ENCODE peak calls at places on chromosome 10, in four cellular contexts. Q is WTC11, T is BJ, S is esophagus squamous epithelium. P is an unnamed sample.

GRCh38 chr10:99523251-99523773 is 9.4 kb upstream of the NKX2-3 start:
- DNase-seq in S (no peak), Q (peak), T (no peak), P (no peak)

GRCh38 chr10:21638681-21639080 is 104.6 kb downstream of the MLLT10 start:
- DNase-seq in S (no peak), T (no peak), Q (no peak), P (no peak)

GRCh38 chr10:12499066-12499465 is 149.7 kb downstream of the CAMK1D start:
- DNase-seq in Q (no peak), S (no peak), T (no peak), P (no peak)

GRCh38 chr10:127905623-127906261 is 1.2 kb upstream of the PTPRE start:
- DNase-seq in T (no peak), S (no peak), Q (no peak), P (no peak)

GRCh38 chr10:16944081-16944922 is 127.1 kb upstream of the RSU1 start:
- DNase-seq in S (no peak), Q (no peak), T (peak), P (no peak)

GRCh38 chr10:128008521-128009250 is 101.8 kb downstream of the PTPRE start:
- DNase-seq in S (no peak), Q (no peak), T (no peak), P (no peak)

GRCh38 chr10:72328045-72328828 is 26.5 kb downstream of the DNAJB12 start:
- DNase-seq in T (no peak), Q (peak), S (no peak), P (peak)

GRCh38 chr10:44020322-44021111 is 364.4 kb downstream of the CXCL12 start:
- DNase-seq in T (no peak), Q (no peak), S (no peak), P (peak)

GRCh38 chr10:44383749-44384600 is 922 bp downstream of the CXCL12 start:
- DNase-seq in T (no peak), Q (no peak), S (no peak), P (no peak)

GRCh38 chr10:62817120-62817762 is 1.1 kb upstream of the EGR2 start:
- DNase-seq in T (no peak), Q (no peak), S (peak), P (peak)

GRCh38 chr10:113997428-113997827 is 46.2 kb upstream of the ADRB1 start:
- DNase-seq in Q (no peak), T (no peak), S (no peak), P (no peak)

GRCh38 chr10:110225756-110226554 is 18.6 kb downstream of the MXI1 start:
- DNase-seq in S (peak), T (peak), Q (peak), P (peak)

GRCh38 chr10:103397191-103397825 is 882 bp downstream of the PDCD11 start:
- DNase-seq in S (no peak), T (no peak), Q (no peak), P (peak)

GRCh38 chr10:13352519-13352918 is 4.4 kb upstream of the SEPHS1 start:
- DNase-seq in S (no peak), T (no peak), Q (peak), P (peak)

GRCh38 chr10:1508096-1508495 is 229.2 kb downstream of the ADARB2 start:
- DNase-seq in Q (no peak), S (no peak), T (no peak), P (no peak)

GRCh38 chr10:10209152-10209551 is 808.5 kb upstream of the CELF2 start:
- DNase-seq in Q (no peak), T (no peak), S (no peak), P (peak)

GRCh38 chr10:6162589-6163356 is 40.0 kb upstream of the PFKFB3 start:
- DNase-seq in T (no peak), S (no peak), Q (peak), P (no peak)

GRCh38 chr10:43228783-43229207 is 38.1 kb downstream of the RASGEF1A start:
- DNase-seq in S (no peak), Q (no peak), T (no peak), P (no peak)

GRCh38 chr10:121804460-121804859 is 123.4 kb downstream of the ATE1 start:
- DNase-seq in S (no peak), Q (no peak), T (no peak), P (no peak)

GRCh38 chr10:15168296-15168780 is at the start of gene NMT2:
- DNase-seq in T (no peak), S (peak), Q (peak), P (no peak)

GRCh38 chr10:104337527-104337984 is 709 bp downstream of the ITPRIP start:
- DNase-seq in S (no peak), T (no peak), Q (no peak), P (no peak)

GRCh38 chr10:79243211-79244067 is 103.8 kb upstream of the PPIF start:
- DNase-seq in Q (peak), S (no peak), T (no peak), P (no peak)

GRCh38 chr10:100163704-100164621 is 21.9 kb downstream of the ERLIN1 start:
- DNase-seq in T (no peak), Q (no peak), S (no peak), P (no peak)

GRCh38 chr10:117965984-117966383 is 80.8 kb downstream of the RAB11FIP2 start:
- DNase-seq in T (no peak), Q (no peak), S (no peak), P (no peak)

GRCh38 chr10:74586088-74586585 is 240.3 kb upstream of the KAT6B start:
- DNase-seq in Q (no peak), T (no peak), S (no peak), P (peak)

GRCh38 chr10:121580276-121581116 is 17.7 kb downstream of the FGFR2 start:
- DNase-seq in Q (peak), S (no peak), T (no peak), P (no peak)

GRCh38 chr10:7417103-7417623 is 6.3 kb upstream of the SFMBT2 start:
- DNase-seq in T (no peak), S (no peak), Q (no peak), P (peak)

GRCh38 chr10:44968887-44969400 is 9.3 kb downstream of the RASSF4 start:
- DNase-seq in Q (no peak), S (no peak), T (no peak), P (no peak)

GRCh38 chr10:100501423-100501822 is 18.2 kb downstream of the SEC31B start:
- DNase-seq in Q (no peak), T (no peak), S (no peak), P (no peak)

GRCh38 chr10:29543715-29544114 is 91.1 kb downstream of the SVIL start:
- DNase-seq in T (no peak), S (no peak), Q (no peak), P (no peak)

DNA sequence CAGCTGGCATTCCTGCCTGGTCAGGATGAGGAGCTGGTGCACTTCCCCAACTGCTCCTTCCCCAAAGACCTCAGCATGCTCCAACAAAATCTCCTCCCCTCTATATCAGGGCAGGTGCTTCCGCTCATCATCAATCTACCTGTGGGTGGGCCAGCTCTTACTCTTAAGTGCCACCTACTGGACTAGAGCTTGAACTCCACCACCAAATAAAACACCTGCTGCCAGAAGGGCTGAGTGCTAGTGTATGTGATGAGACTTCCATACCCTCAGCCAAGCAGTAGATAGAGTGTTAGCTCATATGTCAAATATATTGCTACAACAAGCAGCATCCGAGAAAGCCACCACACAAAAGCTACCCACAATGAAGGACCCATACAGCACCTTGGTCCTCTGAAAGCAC is 264.3 kb downstream of the RNLS start:
- DNase-seq in Q (peak), T (no peak), S (no peak), P (peak)
- TF ChIP-seq CTCF in Q (peak), T (peak), S (peak), P (peak)

DNA sequence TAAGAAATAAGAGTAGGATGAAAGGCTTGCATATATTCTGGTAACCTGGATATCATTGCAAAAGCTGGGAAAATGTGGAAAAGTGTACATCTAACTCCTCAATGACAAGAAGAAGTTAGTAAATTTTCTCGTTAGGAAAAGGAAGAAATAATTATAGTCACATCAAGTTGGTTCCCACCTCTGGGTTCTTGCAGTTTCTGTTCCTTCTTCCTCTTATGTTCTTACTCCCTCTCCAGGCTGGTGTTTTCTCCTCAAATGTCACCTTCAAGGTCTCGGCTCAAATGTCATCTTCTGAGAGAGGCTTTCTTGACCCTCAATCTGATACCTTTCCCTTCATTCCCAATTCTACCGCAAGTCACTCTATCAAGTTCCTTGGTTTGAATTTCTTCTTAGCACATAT is 64.4 kb downstream of the ENTPD1 start:
- DNase-seq in T (no peak), S (no peak), Q (no peak), P (no peak)
- TF ChIP-seq CTCF in T (no peak), S (no peak), Q (no peak), P (no peak)

GRCh38 chr10:63987212-63987611 is 466.0 kb downstream of the REEP3 start:
- DNase-seq in T (no peak), S (no peak), Q (no peak), P (no peak)
- TF ChIP-seq CTCF in T (no peak), S (no peak), Q (no peak), P (no peak)

DNA sequence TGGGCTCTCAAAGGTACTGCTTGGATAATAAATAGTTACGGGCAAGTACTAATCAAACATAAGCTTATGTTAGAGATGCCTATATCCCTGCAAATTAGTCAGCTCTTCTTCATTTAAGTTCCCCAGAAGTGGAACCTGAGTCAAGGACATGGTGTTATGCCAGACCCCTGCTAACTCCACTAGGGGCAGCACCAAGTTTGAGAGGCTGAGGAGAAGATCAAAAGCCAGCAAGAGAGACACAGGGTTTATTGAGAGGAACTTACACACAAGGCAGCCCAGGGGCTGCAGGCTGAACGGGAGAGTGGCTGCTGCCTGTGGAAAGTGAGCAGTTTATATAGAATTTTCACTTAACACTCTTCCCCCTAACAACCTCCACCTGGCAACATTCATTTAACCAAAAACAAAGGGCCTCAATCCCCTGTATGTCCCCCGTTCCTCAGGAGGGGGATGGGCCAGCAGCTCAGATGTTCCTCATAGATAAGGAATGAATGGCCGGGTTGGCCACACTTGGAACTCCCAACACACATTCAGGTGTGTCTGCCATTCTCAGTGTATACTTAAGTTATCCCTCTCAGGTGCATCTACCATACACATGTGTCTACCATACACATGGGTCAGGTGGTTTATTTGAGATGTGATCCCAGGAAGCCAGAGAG is 62.6 kb upstream of the GHITM start:
- DNase-seq in T (no peak), Q (peak), S (no peak), P (peak)
- TF ChIP-seq CTCF in T (peak), Q (peak), S (no peak), P (peak)

GRCh38 chr10:9009505-9009904 is 955.0 kb downstream of the GATA3 start:
- DNase-seq in Q (no peak), S (no peak), T (no peak), P (no peak)

GRCh38 chr10:9012312-9012711 is 957.8 kb downstream of the GATA3 start:
- DNase-seq in Q (no peak), T (peak), S (no peak), P (peak)

GRCh38 chr10:9015005-9015404 is 960.5 kb downstream of the GATA3 start:
- DNase-seq in T (no peak), S (no peak), Q (no peak), P (no peak)

GRCh38 chr10:9010093-9010492 is 955.6 kb downstream of the GATA3 start:
- DNase-seq in Q (no peak), S (no peak), T (no peak), P (no peak)

GRCh38 chr10:9010931-9011670 is 956.6 kb downstream of the GATA3 start:
- DNase-seq in Q (no peak), T (no peak), S (no peak), P (no peak)
- TF ChIP-seq CTCF in Q (no peak), T (no peak), S (no peak), P (no peak)

GRCh38 chr10:80554050-80554449 is 16.3 kb downstream of the SH2D4B start:
- DNase-seq in S (no peak), Q (no peak), T (no peak), P (no peak)
- TF ChIP-seq CTCF in S (no peak), Q (no peak), T (no peak), P (no peak)

GRCh38 chr10:60872451-60872850 is 71.5 kb downstream of the RHOBTB1 start:
- DNase-seq in S (no peak), Q (no peak), T (no peak), P (no peak)

GRCh38 chr10:60870803-60871202 is 73.2 kb downstream of the RHOBTB1 start:
- DNase-seq in S (no peak), T (no peak), Q (no peak), P (no peak)

GRCh38 chr10:60868946-60869345 is 75.0 kb downstream of the RHOBTB1 start:
- DNase-seq in T (no peak), Q (no peak), S (no peak), P (no peak)

GRCh38 chr10:60871215-60871614 is 72.8 kb downstream of the RHOBTB1 start:
- DNase-seq in T (no peak), Q (no peak), S (no peak), P (no peak)

GRCh38 chr10:60869916-60870728 is 73.9 kb downstream of the RHOBTB1 start:
- DNase-seq in S (no peak), T (no peak), Q (no peak), P (no peak)
- TF ChIP-seq CTCF in S (no peak), T (peak), Q (no peak), P (no peak)

DNA sequence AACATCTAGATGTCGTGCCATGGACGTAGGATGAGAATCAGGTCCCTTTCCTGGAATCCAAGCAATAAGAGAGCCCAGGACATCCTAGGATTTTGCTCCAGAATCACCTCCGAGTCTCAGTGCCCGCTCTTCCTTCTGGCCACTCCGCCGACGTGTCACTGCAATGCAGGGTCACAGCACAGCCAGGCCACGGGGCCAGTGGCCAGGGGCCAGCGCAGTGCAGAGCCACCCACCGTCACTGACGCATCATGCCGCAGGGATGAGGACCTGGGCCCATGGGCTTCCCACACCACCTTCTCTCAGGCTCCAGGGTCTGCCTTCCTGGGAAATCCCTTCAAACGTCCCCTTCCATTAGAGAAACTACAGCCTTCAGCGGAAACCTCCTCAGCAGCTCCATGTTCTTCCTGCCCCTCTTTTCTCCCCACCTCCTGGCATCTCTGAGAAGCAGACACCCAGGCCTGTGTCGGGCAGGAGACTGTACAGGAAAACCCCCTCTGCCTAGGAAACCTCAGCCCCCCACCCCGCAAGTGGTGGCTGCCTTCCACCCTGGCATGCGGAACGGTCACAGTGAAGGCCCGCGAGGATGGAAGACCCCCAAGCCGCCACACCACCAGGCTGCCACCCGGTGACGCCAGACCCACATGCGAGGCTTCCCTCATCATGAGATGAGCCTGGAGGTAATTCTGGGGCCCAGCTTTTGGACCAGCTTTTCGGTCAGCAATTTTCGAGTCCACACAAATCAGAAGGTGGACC is 32.1 kb downstream of the STK32C start:
- DNase-seq in S (no peak), Q (no peak), T (no peak), P (no peak)
- TF ChIP-seq CTCF in S (no peak), Q (no peak), T (no peak), P (no peak)

DNA sequence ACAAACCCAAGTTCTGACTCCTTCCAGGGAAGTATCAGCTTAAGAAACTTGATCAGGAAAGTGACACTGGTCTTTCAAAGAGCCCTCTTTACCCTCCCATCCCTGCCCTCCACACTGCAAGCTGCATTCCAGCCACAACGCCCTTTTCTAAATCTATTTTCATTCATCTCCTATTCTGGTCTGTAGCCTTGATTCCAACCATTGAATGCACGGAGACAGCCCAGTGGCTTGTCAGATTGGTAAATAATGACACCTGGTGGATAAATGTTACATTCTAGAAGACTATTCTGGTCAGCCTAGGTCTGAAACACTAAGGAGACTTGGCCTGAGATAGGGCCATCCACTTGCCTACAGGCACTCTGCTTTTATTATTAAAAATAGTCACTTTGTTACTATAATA is 20.9 kb downstream of the MORN4 start:
- DNase-seq in T (no peak), S (no peak), Q (no peak), P (peak)
- TF ChIP-seq CTCF in T (peak), S (peak), Q (no peak), P (peak)

DNA sequence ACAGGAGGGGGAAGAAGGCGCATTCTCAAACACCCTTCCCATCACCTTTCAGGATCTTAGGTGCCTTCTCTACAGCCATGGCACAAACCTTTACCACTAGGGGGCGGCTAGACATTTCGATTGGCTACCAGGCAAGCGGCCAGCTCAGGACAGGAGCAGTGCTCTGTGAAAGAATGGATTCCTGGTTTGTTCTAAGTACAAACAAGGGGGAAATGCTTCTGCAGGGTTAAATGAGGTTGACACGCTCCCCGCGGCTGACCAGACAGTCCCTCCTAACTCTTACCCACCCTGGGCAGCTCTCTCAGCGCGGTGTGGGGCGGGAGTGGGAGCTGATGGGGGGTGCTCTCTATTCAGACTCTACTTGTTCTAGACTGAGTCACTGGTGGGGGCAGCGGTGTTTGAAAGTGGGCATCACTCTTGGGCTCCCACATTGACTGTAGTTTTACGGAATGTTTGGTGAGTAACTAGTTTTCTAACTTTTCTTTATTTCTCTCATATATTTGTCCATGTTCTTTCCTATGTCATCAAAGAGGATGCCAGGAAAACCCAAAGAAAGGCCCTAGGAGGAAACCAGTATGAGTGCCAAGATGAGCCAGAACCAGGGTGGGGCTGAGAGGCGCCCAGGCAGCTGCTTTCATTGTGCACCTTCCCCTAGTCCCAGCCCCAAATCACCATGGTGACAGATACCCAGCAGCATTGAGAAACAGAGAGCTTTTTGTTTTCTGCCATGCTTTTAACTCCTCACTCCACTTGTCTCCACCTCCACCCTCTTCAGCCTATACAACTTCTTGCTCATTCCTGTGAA is 61.4 kb upstream of the GPR158 start:
- DNase-seq in S (no peak), Q (peak), T (no peak), P (peak)
- TF ChIP-seq CTCF in S (peak), Q (peak), T (peak), P (peak)

P was measured in MCF 10A.